ENCODE peak calls at places on chromosomes 12 and 14, in four cellular contexts. H is cardiac fibroblast, A is activated T-helper 1 cell treated with Interleukin-2 at 50 U/mL for 16 hours, I is Right ventricle myocardium superior. G is an unnamed sample.

GRCh38 chr14:99730876-99731351 is 46.8 kb downstream of the CYP46A1 start:
- DNase-seq in H (no peak), A (no peak), I (peak), G (no peak)

GRCh38 chr12:75781532-75782046 is 250.0 kb downstream of the PHLDA1 start:
- DNase-seq in H (peak), A (no peak), I (no peak), G (no peak)

GRCh38 chr12:47854531-47854930 is 34.8 kb upstream of the HDAC7 start:
- DNase-seq in H (no peak), A (no peak), I (no peak), G (no peak)

GRCh38 chr14:79708991-79709390 is 502.3 kb downstream of the DIO2 start:
- DNase-seq in H (no peak), A (no peak), I (no peak), G (no peak)

GRCh38 chr14:76391981-76392690 is 16.2 kb downstream of the ESRRB start:
- DNase-seq in H (no peak), A (no peak), I (no peak), G (no peak)

GRCh38 chr12:32765906-32766305 is 10.2 kb upstream of the YARS2 start:
- DNase-seq in H (peak), A (no peak), I (no peak), G (no peak)

GRCh38 chr12:93167841-93168492 is 209.8 kb upstream of the NUDT4 start:
- DNase-seq in H (peak), A (no peak), I (no peak), G (no peak)

GRCh38 chr14:66038214-66038977 is 447.8 kb upstream of the CCDC196 start:
- DNase-seq in H (peak), A (no peak), I (no peak), G (peak)

GRCh38 chr14:92317511-92317910 is 5.5 kb upstream of the SLC24A4 start:
- DNase-seq in H (no peak), A (no peak), I (no peak), G (no peak)

G was measured in AG04449.